ENCODE peak calls at places on chromosomes 16 and 17, in seven cellular contexts. X is HepG2; V is stimulated activated CD4-positive, alpha-beta T cell treated with anti-CD3 and anti-CD28 coated beads, Interleukin-2, amount 100 ng/mL, for 48 hours; O is neural crest cell; Y is GM12892; C is A673; K is naive thymus-derived CD8-positive, alpha-beta T cell. F is an unnamed sample.

GRCh38 chr17:63945851-63946439 is 13.8 kb upstream of the CD79B start:
- DNase-seq in X (peak), V (no peak), O (no peak), Y (peak), C (no peak), K (no peak), F (no peak)

GRCh38 chr17:27315322-27315721 is 21.4 kb downstream of the WSB1 start:
- DNase-seq in X (no peak), V (no peak), O (no peak), Y (no peak), C (peak), K (no peak), F (peak)

GRCh38 chr17:33522623-33523022 is 229.5 kb upstream of the ASIC2 start:
- DNase-seq in X (no peak), V (no peak), O (no peak), Y (no peak), C (peak), K (no peak), F (peak)

GRCh38 chr16:15667091-15667742 is 17.2 kb downstream of the NDE1 start:
- DNase-seq in X (no peak), V (no peak), O (no peak), Y (no peak), C (no peak), K (no peak), F (no peak)

GRCh38 chr17:51948128-51948527 is 210.4 kb downstream of the CA10 start:
- DNase-seq in X (no peak), V (no peak), O (no peak), Y (no peak), C (peak), K (no peak), F (no peak)

GRCh38 chr17:40366861-40367518 is 2.5 kb upstream of the GJD3 start:
- DNase-seq in X (no peak), V (no peak), O (no peak), Y (no peak), C (no peak), K (no peak), F (no peak)

GRCh38 chr17:79678856-79679255 is 51.9 kb upstream of the ENPP7 start:
- DNase-seq in X (no peak), V (no peak), O (no peak), Y (no peak), C (no peak), K (no peak), F (no peak)

GRCh38 chr16:57144027-57144426 is 41.8 kb downstream of the PSME3IP1 start:
- DNase-seq in X (no peak), V (no peak), O (no peak), Y (no peak), C (no peak), K (no peak), F (no peak)

GRCh38 chr16:11133344-11133921 is 122.6 kb downstream of the SOCS1 start:
- DNase-seq in X (peak), V (no peak), O (no peak), Y (no peak), C (peak), K (no peak), F (no peak)

GRCh38 chr17:43438626-43439529 is 40.1 kb downstream of the ARL4D start:
- DNase-seq in X (no peak), V (no peak), O (no peak), Y (no peak), C (no peak), K (no peak), F (peak)

GRCh38 chr16:56866955-56867830 is 2.2 kb downstream of the SLC12A3 start:
- DNase-seq in X (peak), V (peak), O (peak), Y (no peak), C (peak), K (no peak), F (peak)

GRCh38 chr16:29023279-29024278 is 38.7 kb downstream of the LAT start:
- DNase-seq in X (no peak), V (no peak), O (no peak), Y (no peak), C (no peak), K (no peak), F (no peak)

GRCh38 chr16:12587646-12588277 is 215.9 kb downstream of the CPPED1 start:
- DNase-seq in X (no peak), V (no peak), O (no peak), Y (no peak), C (no peak), K (no peak), F (no peak)

GRCh38 chr17:64992325-64992802 is 64.2 kb downstream of the GNA13 start:
- DNase-seq in X (peak), V (no peak), O (no peak), Y (no peak), C (no peak), K (no peak), F (no peak)

GRCh38 chr16:56191807-56192643 is 736 bp downstream of the GNAO1 start:
- DNase-seq in X (no peak), V (no peak), O (no peak), Y (no peak), C (no peak), K (no peak), F (peak)

GRCh38 chr16:85555549-85556455 is 57.3 kb upstream of the GSE1 start:
- DNase-seq in X (peak), V (no peak), O (no peak), Y (no peak), C (peak), K (no peak), F (peak)

GRCh38 chr16:4330277-4330882 is 14.5 kb downstream of the GLIS2 start:
- DNase-seq in X (peak), V (peak), O (peak), Y (peak), C (no peak), K (peak), F (peak)

GRCh38 chr16:17340804-17341203 is 130.0 kb downstream of the XYLT1 start:
- DNase-seq in X (no peak), V (no peak), O (no peak), Y (no peak), C (no peak), K (no peak), F (no peak)

GRCh38 chr16:20348365-20349185 is 3.9 kb downstream of the UMOD start:
- DNase-seq in X (no peak), V (no peak), O (no peak), Y (peak), C (no peak), K (no peak), F (peak)

GRCh38 chr16:84749072-84749471 is 49.3 kb downstream of the USP10 start:
- DNase-seq in X (no peak), V (no peak), O (no peak), Y (no peak), C (no peak), K (no peak), F (no peak)

GRCh38 chr17:50534222-50534978 is 1.9 kb downstream of the EPN3 start:
- DNase-seq in X (no peak), V (no peak), O (no peak), Y (no peak), C (no peak), K (no peak), F (peak)

GRCh38 chr16:24309222-24309905 is 53.2 kb downstream of the CACNG3 start:
- DNase-seq in X (peak), V (peak), O (no peak), Y (no peak), C (peak), K (no peak), F (no peak)

GRCh38 chr16:1615761-1616160 is 3.6 kb downstream of the CRAMP1 start:
- DNase-seq in X (no peak), V (no peak), O (no peak), Y (no peak), C (no peak), K (no peak), F (no peak)

GRCh38 chr17:3531266-3532101 is 26.1 kb downstream of the TRPV3 start:
- DNase-seq in X (no peak), V (no peak), O (peak), Y (no peak), C (no peak), K (no peak), F (no peak)

GRCh38 chr17:31595666-31596381 is 204.3 kb downstream of the RAB11FIP4 start:
- DNase-seq in X (no peak), V (no peak), O (no peak), Y (no peak), C (no peak), K (no peak), F (no peak)

GRCh38 chr17:66655861-66656260 is 179.1 kb upstream of the CACNG5 start:
- DNase-seq in X (no peak), V (peak), O (no peak), Y (no peak), C (peak), K (no peak), F (no peak)

GRCh38 chr17:34156741-34157589 is 98.1 kb upstream of the CCL2 start:
- DNase-seq in X (no peak), V (no peak), O (peak), Y (no peak), C (no peak), K (no peak), F (peak)

GRCh38 chr17:29828676-29829291 is 101.2 kb downstream of the SSH2 start:
- DNase-seq in X (no peak), V (no peak), O (no peak), Y (no peak), C (no peak), K (no peak), F (peak)

GRCh38 chr16:68408967-68409366 is 39.3 kb downstream of the SMPD3 start:
- DNase-seq in X (no peak), V (no peak), O (no peak), Y (no peak), C (no peak), K (no peak), F (no peak)

GRCh38 chr17:37327341-37328090 is 48.3 kb upstream of the C17orf78 start:
- DNase-seq in X (no peak), V (no peak), O (no peak), Y (no peak), C (no peak), K (no peak), F (no peak)

GRCh38 chr16:30977502-30977901 is 7.5 kb upstream of the HSD3B7 start:
- DNase-seq in X (no peak), V (no peak), O (no peak), Y (no peak), C (peak), K (no peak), F (peak)

GRCh38 chr16:1913327-1914083 is 4.7 kb downstream of the HS3ST6 start:
- DNase-seq in X (no peak), V (no peak), O (no peak), Y (no peak), C (no peak), K (no peak), F (no peak)

GRCh38 chr16:8589293-8590160 is 784 bp downstream of the TMEM114 start:
- DNase-seq in X (no peak), V (no peak), O (no peak), Y (no peak), C (no peak), K (no peak), F (no peak)

GRCh38 chr16:11291021-11291716 is 10.0 kb upstream of the PRM1 start:
- DNase-seq in X (no peak), V (no peak), O (no peak), Y (no peak), C (no peak), K (no peak), F (no peak)